ENCODE peak calls at places on chromosome 2, in seven cellular contexts. One of them, this sample, is unnamed.
A peak's percentile ranks its signal among the peaks of the same experiment; 100 is the strongest.

GRCh38 chr2:69242651-69243051 is 144.4 kb downstream of the GFPT1 start:
- DNase-seq in K562: no peak
- DNase-seq in SK-N-SH: no peak
- DNase-seq in HepG2: no peak
- DNase-seq in HCT116: no peak
- DNase-seq in H1: no peak
- DNase-seq in GM12878: no peak
- DNase-seq in this sample: no peak

GRCh38 chr2:31147645-31148044 is 9.4 kb upstream of the GALNT14 start:
- DNase-seq in HepG2: no peak
- DNase-seq in HCT116: no peak
- DNase-seq in K562: no peak
- DNase-seq in SK-N-SH: no peak
- DNase-seq in GM12878: no peak
- DNase-seq in H1: no peak
- DNase-seq in this sample: no peak

GRCh38 chr2:169464508-169465386 is 14.5 kb upstream of the BBS5 start:
- DNase-seq in HepG2: no peak
- DNase-seq in HCT116: no peak
- DNase-seq in SK-N-SH: no peak
- DNase-seq in K562: peak; percentile 11
- DNase-seq in H1: no peak
- DNase-seq in GM12878: no peak
- DNase-seq in this sample: no peak

GRCh38 chr2:176388886-176389285 is 119.6 kb downstream of the MTX2 start:
- DNase-seq in HCT116: no peak
- DNase-seq in HepG2: no peak
- DNase-seq in K562: no peak
- DNase-seq in H1: no peak
- DNase-seq in GM12878: no peak
- DNase-seq in SK-N-SH: no peak
- DNase-seq in this sample: no peak

GRCh38 chr2:20021405-20022009 is 9.0 kb upstream of the MATN3 start:
- DNase-seq in HCT116: no peak
- DNase-seq in GM12878: no peak
- DNase-seq in H1: no peak
- DNase-seq in K562: no peak
- DNase-seq in SK-N-SH: no peak
- DNase-seq in HepG2: no peak
- DNase-seq in this sample: no peak

GRCh38 chr2:229660951-229661350 is 53.4 kb downstream of the DNER start:
- DNase-seq in GM12878: no peak
- DNase-seq in H1: no peak
- DNase-seq in HepG2: no peak
- DNase-seq in SK-N-SH: no peak
- DNase-seq in HCT116: peak; percentile 10
- DNase-seq in K562: no peak
- DNase-seq in this sample: no peak

GRCh38 chr2:65675350-65675749 is 243.0 kb upstream of the SPRED2 start:
- DNase-seq in K562: no peak
- DNase-seq in H1: no peak
- DNase-seq in GM12878: no peak
- DNase-seq in SK-N-SH: no peak
- DNase-seq in HepG2: no peak
- DNase-seq in HCT116: no peak
- DNase-seq in this sample: no peak

GRCh38 chr2:205465791-205466190 is 216.5 kb upstream of the NRP2 start:
- DNase-seq in GM12878: no peak
- DNase-seq in HepG2: no peak
- DNase-seq in SK-N-SH: no peak
- DNase-seq in K562: no peak
- DNase-seq in H1: no peak
- DNase-seq in HCT116: no peak
- DNase-seq in this sample: no peak

GRCh38 chr2:68849579-68850030 is 21.6 kb downstream of the BMP10 start:
- DNase-seq in SK-N-SH: no peak
- DNase-seq in HepG2: peak; percentile 46
- DNase-seq in H1: no peak
- DNase-seq in HCT116: no peak
- DNase-seq in GM12878: no peak
- DNase-seq in K562: peak; percentile 45
- DNase-seq in this sample: no peak

DNA sequence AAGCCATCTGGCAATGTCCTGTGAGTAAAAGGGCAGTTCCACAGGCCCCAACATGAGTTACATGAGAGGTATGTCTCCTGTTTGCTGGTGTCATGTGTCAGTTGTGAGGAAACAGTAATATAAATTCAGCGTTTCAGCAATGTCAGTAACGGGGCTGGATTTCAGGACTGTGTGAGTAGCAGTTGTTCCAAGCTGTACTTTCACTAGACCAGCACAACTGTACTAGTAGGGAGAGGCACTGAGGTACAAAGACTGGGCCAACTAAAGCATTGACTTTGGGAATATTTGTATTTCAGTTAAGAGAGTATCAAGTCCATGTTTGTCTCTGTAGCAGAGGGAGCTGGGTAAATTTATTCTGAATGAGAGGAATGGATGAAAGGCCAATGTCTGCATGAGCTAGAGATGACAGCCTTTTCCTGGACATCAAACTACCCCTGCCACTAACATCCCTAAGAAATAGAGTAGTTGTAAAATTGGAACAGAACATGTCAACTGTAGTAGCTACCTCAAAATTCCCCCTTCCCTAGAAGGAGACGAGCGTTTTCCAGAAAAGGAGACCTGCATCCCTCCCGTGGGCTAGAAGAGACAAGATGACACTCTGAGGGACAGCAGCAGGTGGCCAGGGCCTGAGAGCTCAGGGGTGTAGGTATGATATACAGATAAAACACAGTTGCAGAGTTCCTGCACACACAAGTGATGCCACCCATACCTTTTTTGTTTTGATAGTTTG is 24.4 kb downstream of the EIF4E2 start:
- DNase-seq in K562: no peak
- DNase-seq in HCT116: no peak
- DNase-seq in H1: no peak
- DNase-seq in SK-N-SH: no peak
- DNase-seq in GM12878: no peak
- DNase-seq in HepG2: peak; percentile 90
- DNase-seq in this sample: no peak
- TF ChIP-seq JUND in K562: no peak
- TF ChIP-seq JUND in HCT116: no peak
- TF ChIP-seq JUND in H1: no peak
- TF ChIP-seq JUND in SK-N-SH: no peak
- TF ChIP-seq JUND in GM12878: no peak
- TF ChIP-seq JUND in HepG2: no peak
- TF ChIP-seq JUND in this sample: no peak

GRCh38 chr2:127105656-127106456 is 1.1 kb downstream of the BIN1 start:
- DNase-seq in GM12878: no peak
- DNase-seq in H1: no peak
- DNase-seq in HCT116: no peak
- DNase-seq in HepG2: no peak
- DNase-seq in K562: no peak
- DNase-seq in SK-N-SH: peak; percentile 80
- DNase-seq in this sample: no peak
- TF ChIP-seq JUND in GM12878: no peak
- TF ChIP-seq JUND in H1: no peak
- TF ChIP-seq JUND in HCT116: no peak
- TF ChIP-seq JUND in HepG2: no peak
- TF ChIP-seq JUND in K562: no peak
- TF ChIP-seq JUND in SK-N-SH: no peak
- TF ChIP-seq JUND in this sample: no peak

GRCh38 chr2:241575624-241576292 is 17.2 kb downstream of the BOK start:
- DNase-seq in SK-N-SH: no peak
- DNase-seq in HepG2: no peak
- DNase-seq in HCT116: no peak
- DNase-seq in H1: no peak
- DNase-seq in K562: no peak
- DNase-seq in GM12878: no peak
- DNase-seq in this sample: no peak

GRCh38 chr2:241574911-241575623 is 16.5 kb downstream of the BOK start:
- DNase-seq in HCT116: no peak
- DNase-seq in SK-N-SH: no peak
- DNase-seq in HepG2: no peak
- DNase-seq in K562: no peak
- DNase-seq in H1: no peak
- DNase-seq in GM12878: no peak
- DNase-seq in this sample: no peak

GRCh38 chr2:241579281-241579680 is 20.7 kb downstream of the BOK start:
- DNase-seq in HCT116: no peak
- DNase-seq in H1: no peak
- DNase-seq in HepG2: no peak
- DNase-seq in GM12878: no peak
- DNase-seq in SK-N-SH: no peak
- DNase-seq in K562: no peak
- DNase-seq in this sample: no peak

GRCh38 chr2:241576293-241576654 is 17.7 kb downstream of the BOK start:
- DNase-seq in HCT116: no peak
- DNase-seq in GM12878: no peak
- DNase-seq in H1: no peak
- DNase-seq in SK-N-SH: no peak
- DNase-seq in HepG2: no peak
- DNase-seq in K562: no peak
- DNase-seq in this sample: no peak

DNA sequence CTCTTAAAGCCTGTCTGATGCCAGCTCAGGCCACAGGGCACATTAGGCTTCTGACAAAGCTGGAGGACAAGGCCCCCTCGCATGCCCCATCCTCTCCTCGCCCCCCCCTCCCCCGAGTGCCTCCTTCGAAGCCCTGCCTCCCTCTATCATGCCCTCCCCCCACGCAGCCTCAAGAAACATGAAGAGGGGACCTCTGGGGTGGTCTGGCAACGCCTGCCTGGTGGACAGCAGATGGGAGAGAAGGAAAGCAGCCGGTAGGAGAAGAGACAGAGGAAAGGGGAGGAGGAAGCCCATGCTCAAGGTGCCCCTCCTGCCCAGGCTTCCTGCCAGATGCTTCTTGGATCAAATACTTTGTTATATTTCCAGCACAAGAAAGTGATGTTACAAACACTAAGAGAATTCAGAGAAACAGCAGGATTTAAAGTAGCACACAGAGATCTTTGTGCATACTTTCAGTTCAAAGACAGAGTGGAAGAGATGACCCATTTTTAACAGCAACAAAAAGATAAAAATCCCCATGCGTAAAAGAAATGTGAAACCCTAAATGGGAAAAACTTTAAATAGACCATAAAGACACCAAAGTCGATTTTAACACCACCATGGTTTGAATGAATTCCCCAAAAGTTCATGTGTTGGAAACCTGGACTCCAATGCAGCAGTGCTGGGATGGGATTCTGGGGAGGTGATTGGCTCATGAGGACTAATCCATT is 19.0 kb downstream of the BOK start:
- DNase-seq in SK-N-SH: no peak
- DNase-seq in GM12878: no peak
- DNase-seq in HCT116: no peak
- DNase-seq in HepG2: no peak
- DNase-seq in K562: no peak
- DNase-seq in H1: no peak
- DNase-seq in this sample: no peak
- TF ChIP-seq JUND in SK-N-SH: no peak
- TF ChIP-seq JUND in GM12878: no peak
- TF ChIP-seq JUND in HCT116: no peak
- TF ChIP-seq JUND in HepG2: no peak
- TF ChIP-seq JUND in K562: no peak
- TF ChIP-seq JUND in H1: no peak
- TF ChIP-seq JUND in this sample: no peak

GRCh38 chr2:240147382-240147781 is 6.9 kb upstream of the OTOS start:
- DNase-seq in HepG2: no peak
- DNase-seq in K562: no peak
- DNase-seq in H1: no peak
- DNase-seq in SK-N-SH: no peak
- DNase-seq in GM12878: no peak
- DNase-seq in HCT116: no peak
- DNase-seq in this sample: no peak

GRCh38 chr2:240144649-240145261 is 4.3 kb upstream of the OTOS start:
- DNase-seq in SK-N-SH: no peak
- DNase-seq in H1: no peak
- DNase-seq in HCT116: no peak
- DNase-seq in GM12878: no peak
- DNase-seq in K562: no peak
- DNase-seq in HepG2: no peak
- DNase-seq in this sample: no peak

GRCh38 chr2:240145461-240145860 is 5.0 kb upstream of the OTOS start:
- DNase-seq in SK-N-SH: no peak
- DNase-seq in HepG2: no peak
- DNase-seq in K562: no peak
- DNase-seq in H1: no peak
- DNase-seq in GM12878: no peak
- DNase-seq in HCT116: no peak
- DNase-seq in this sample: no peak

GRCh38 chr2:240146591-240147278 is 6.3 kb upstream of the OTOS start:
- DNase-seq in SK-N-SH: no peak
- DNase-seq in H1: no peak
- DNase-seq in GM12878: no peak
- DNase-seq in HCT116: no peak
- DNase-seq in K562: no peak
- DNase-seq in HepG2: no peak
- DNase-seq in this sample: no peak

DNA sequence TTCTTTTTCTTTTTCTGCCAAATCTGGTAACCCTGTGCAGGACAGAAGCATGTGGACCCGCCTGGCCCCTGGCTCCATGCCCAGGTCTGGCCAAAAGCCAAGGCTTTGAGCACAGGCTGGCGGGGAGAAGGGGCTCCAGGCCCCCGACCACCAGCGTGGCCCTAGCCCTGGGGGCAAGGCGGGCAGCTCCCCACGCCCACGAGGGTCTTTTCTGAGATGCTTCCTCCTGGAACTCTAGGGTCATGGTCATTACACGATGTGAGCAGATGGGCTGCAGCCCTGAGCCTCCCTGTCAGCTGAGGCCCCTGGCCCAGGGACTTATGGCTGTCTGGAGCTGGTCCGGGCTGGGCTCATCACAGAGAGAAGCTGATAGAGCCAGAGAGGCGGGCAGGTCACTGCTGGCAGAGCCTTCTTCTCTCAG is 5.7 kb upstream of the OTOS start:
- DNase-seq in HCT116: no peak
- DNase-seq in K562: no peak
- DNase-seq in GM12878: no peak
- DNase-seq in H1: no peak
- DNase-seq in HepG2: no peak
- DNase-seq in SK-N-SH: peak; percentile 77
- DNase-seq in this sample: no peak
- TF ChIP-seq JUND in HCT116: no peak
- TF ChIP-seq JUND in K562: no peak
- TF ChIP-seq JUND in GM12878: no peak
- TF ChIP-seq JUND in H1: no peak
- TF ChIP-seq JUND in HepG2: no peak
- TF ChIP-seq JUND in SK-N-SH: no peak
- TF ChIP-seq JUND in this sample: no peak

This sample was measured in T47D.